ENCODE peak calls at places on chromosomes 4 and X, in four cellular contexts. One of them, this sample, is unnamed.
A peak's percentile ranks its signal among the peaks of the same experiment; 100 is the strongest.

GRCh38 chrX:151773434-151773833 is 38.9 kb downstream of the CNGA2 start:
- DNase-seq in GM23338: peak; percentile 3
- DNase-seq in hepatocyte: no peak
- DNase-seq in CD8-positive, alpha-beta T cell: no peak
- DNase-seq in this sample: no peak

GRCh38 chr4:162837241-162837640 is 329.4 kb downstream of the NAF1 start:
- DNase-seq in GM23338: no peak
- DNase-seq in hepatocyte: no peak
- DNase-seq in CD8-positive, alpha-beta T cell: no peak
- DNase-seq in this sample: no peak

GRCh38 chrX:31807165-31807564 is 735.3 kb upstream of the FTHL17 start:
- DNase-seq in GM23338: no peak
- DNase-seq in hepatocyte: no peak
- DNase-seq in CD8-positive, alpha-beta T cell: no peak
- DNase-seq in this sample: no peak

GRCh38 chrX:47621851-47622250 is 2.2 kb upstream of the SYN1 start:
- DNase-seq in GM23338: no peak
- DNase-seq in hepatocyte: no peak
- DNase-seq in CD8-positive, alpha-beta T cell: no peak
- DNase-seq in this sample: no peak

GRCh38 chr4:54368861-54369260 is 139.8 kb downstream of the PDGFRA start:
- DNase-seq in GM23338: no peak
- DNase-seq in hepatocyte: no peak
- DNase-seq in CD8-positive, alpha-beta T cell: no peak
- DNase-seq in this sample: no peak

GRCh38 chrX:153723351-153724251 is 586 bp downstream of the BCAP31 start:
- DNase-seq in GM23338: peak; percentile 56
- DNase-seq in hepatocyte: peak; percentile 57
- DNase-seq in CD8-positive, alpha-beta T cell: peak; percentile 54
- DNase-seq in this sample: peak; percentile 70

GRCh38 chrX:86039625-86040568 is 7.5 kb downstream of the CHM start:
- DNase-seq in GM23338: no peak
- DNase-seq in hepatocyte: peak; percentile 12
- DNase-seq in CD8-positive, alpha-beta T cell: no peak
- DNase-seq in this sample: peak; percentile 61

GRCh38 chrX:56343664-56344063 is 111.5 kb downstream of the KLF8 start:
- DNase-seq in GM23338: no peak
- DNase-seq in hepatocyte: no peak
- DNase-seq in CD8-positive, alpha-beta T cell: no peak
- DNase-seq in this sample: no peak

GRCh38 chr4:98568896-98569663 is 89.3 kb downstream of the TSPAN5 start:
- DNase-seq in GM23338: no peak
- DNase-seq in hepatocyte: no peak
- DNase-seq in CD8-positive, alpha-beta T cell: no peak
- DNase-seq in this sample: no peak

GRCh38 chrX:119503484-119503861 is 35.2 kb downstream of the SLC25A5 start:
- DNase-seq in GM23338: no peak
- DNase-seq in hepatocyte: peak; percentile 33
- DNase-seq in CD8-positive, alpha-beta T cell: no peak
- DNase-seq in this sample: no peak

GRCh38 chr4:99024481-99025275 is 29.2 kb downstream of the METAP1 start:
- DNase-seq in GM23338: no peak
- DNase-seq in hepatocyte: no peak
- DNase-seq in CD8-positive, alpha-beta T cell: no peak
- DNase-seq in this sample: peak; percentile 4

GRCh38 chr4:114601304-114602052 is 2.9 kb downstream of the UGT8 start:
- DNase-seq in GM23338: no peak
- DNase-seq in hepatocyte: no peak
- DNase-seq in CD8-positive, alpha-beta T cell: no peak
- DNase-seq in this sample: no peak

GRCh38 chrX:64205735-64206491 is 405 bp upstream of the AMER1 start:
- DNase-seq in GM23338: peak; percentile 87
- DNase-seq in hepatocyte: peak; percentile 92
- DNase-seq in CD8-positive, alpha-beta T cell: peak; percentile 85
- DNase-seq in this sample: peak; percentile 90

GRCh38 chr4:151133311-151133710 is 33.9 kb downstream of the RPS3A start:
- DNase-seq in GM23338: no peak
- DNase-seq in hepatocyte: no peak
- DNase-seq in CD8-positive, alpha-beta T cell: no peak
- DNase-seq in this sample: no peak

GRCh38 chr4:16082424-16083216 is 1.2 kb downstream of the PROM1 start:
- DNase-seq in GM23338: peak; percentile 98
- DNase-seq in hepatocyte: peak; percentile 73
- DNase-seq in CD8-positive, alpha-beta T cell: no peak
- DNase-seq in this sample: peak; percentile 95

GRCh38 chrX:148457279-148457678 is 43.1 kb upstream of the AFF2 start:
- DNase-seq in GM23338: no peak
- DNase-seq in hepatocyte: no peak
- DNase-seq in CD8-positive, alpha-beta T cell: no peak
- DNase-seq in this sample: no peak

GRCh38 chr4:118335316-118335715 is 17.5 kb downstream of the PRSS12 start:
- DNase-seq in GM23338: no peak
- DNase-seq in hepatocyte: no peak
- DNase-seq in CD8-positive, alpha-beta T cell: no peak
- DNase-seq in this sample: no peak

GRCh38 chrX:48507246-48507645 is 1.5 kb upstream of the PORCN start:
- DNase-seq in GM23338: no peak
- DNase-seq in hepatocyte: no peak
- DNase-seq in CD8-positive, alpha-beta T cell: no peak
- DNase-seq in this sample: peak; percentile 36

GRCh38 chr4:128153795-128154194 is 92.7 kb downstream of the LARP1B start:
- DNase-seq in GM23338: no peak
- DNase-seq in hepatocyte: no peak
- DNase-seq in CD8-positive, alpha-beta T cell: no peak
- DNase-seq in this sample: no peak

GRCh38 chr4:8618961-8619720 is 26.6 kb downstream of the CPZ start:
- DNase-seq in GM23338: no peak
- DNase-seq in hepatocyte: no peak
- DNase-seq in CD8-positive, alpha-beta T cell: no peak
- DNase-seq in this sample: no peak

GRCh38 chr4:120198411-120198810 is 131.8 kb upstream of the MAD2L1 start:
- DNase-seq in GM23338: no peak
- DNase-seq in hepatocyte: no peak
- DNase-seq in CD8-positive, alpha-beta T cell: no peak
- DNase-seq in this sample: no peak

GRCh38 chr4:39486221-39486804 is 27.5 kb downstream of the LIAS start:
- DNase-seq in GM23338: no peak
- DNase-seq in hepatocyte: no peak
- DNase-seq in CD8-positive, alpha-beta T cell: no peak
- DNase-seq in this sample: no peak

GRCh38 chr4:105944535-105944934 is 49.3 kb downstream of the NPNT start:
- DNase-seq in GM23338: no peak
- DNase-seq in hepatocyte: no peak
- DNase-seq in CD8-positive, alpha-beta T cell: no peak
- DNase-seq in this sample: no peak

GRCh38 chr4:184400375-184400870 is 73.9 kb downstream of the IRF2 start:
- DNase-seq in GM23338: no peak
- DNase-seq in hepatocyte: no peak
- DNase-seq in CD8-positive, alpha-beta T cell: no peak
- DNase-seq in this sample: no peak

GRCh38 chr4:123603165-123603564 is 206.6 kb downstream of the SPRY1 start:
- DNase-seq in GM23338: no peak
- DNase-seq in hepatocyte: peak; percentile 40
- DNase-seq in CD8-positive, alpha-beta T cell: peak; percentile 19
- DNase-seq in this sample: no peak

GRCh38 chrX:153867139-153867538 is 18.8 kb downstream of the L1CAM start:
- DNase-seq in GM23338: no peak
- DNase-seq in hepatocyte: no peak
- DNase-seq in CD8-positive, alpha-beta T cell: no peak
- DNase-seq in this sample: no peak

GRCh38 chr4:82614868-82615449 is 53.2 kb upstream of the TMEM150C start:
- DNase-seq in GM23338: no peak
- DNase-seq in hepatocyte: no peak
- DNase-seq in CD8-positive, alpha-beta T cell: no peak
- DNase-seq in this sample: no peak

GRCh38 chr4:13912966-13913365 is 285.4 kb upstream of the BOD1L1 start:
- DNase-seq in GM23338: no peak
- DNase-seq in hepatocyte: no peak
- DNase-seq in CD8-positive, alpha-beta T cell: no peak
- DNase-seq in this sample: no peak

GRCh38 chr4:168945291-168945690 is 64.8 kb downstream of the CBR4 start:
- DNase-seq in GM23338: no peak
- DNase-seq in hepatocyte: no peak
- DNase-seq in CD8-positive, alpha-beta T cell: no peak
- DNase-seq in this sample: peak; percentile 72

GRCh38 chrX:45803383-45803921 is 602.8 kb upstream of the DIPK2B start:
- DNase-seq in GM23338: no peak
- DNase-seq in hepatocyte: no peak
- DNase-seq in CD8-positive, alpha-beta T cell: no peak
- DNase-seq in this sample: no peak

GRCh38 chr4:17562157-17562556 is 14.8 kb upstream of the LAP3 start:
- DNase-seq in GM23338: peak; percentile 28
- DNase-seq in hepatocyte: no peak
- DNase-seq in CD8-positive, alpha-beta T cell: no peak
- DNase-seq in this sample: peak; percentile 36

GRCh38 chr4:142379277-142380051 is 466.6 kb downstream of the INPP4B start:
- DNase-seq in GM23338: no peak
- DNase-seq in hepatocyte: peak; percentile 14
- DNase-seq in CD8-positive, alpha-beta T cell: no peak
- DNase-seq in this sample: no peak

GRCh38 chr4:140715121-140715520 is 41.1 kb downstream of the TBC1D9 start:
- DNase-seq in GM23338: peak; percentile 21
- DNase-seq in hepatocyte: no peak
- DNase-seq in CD8-positive, alpha-beta T cell: no peak
- DNase-seq in this sample: no peak

GRCh38 chr4:4443821-4444220 is 56.9 kb downstream of the NSG1 start:
- DNase-seq in GM23338: peak; percentile 46
- DNase-seq in hepatocyte: peak; percentile 34
- DNase-seq in CD8-positive, alpha-beta T cell: no peak
- DNase-seq in this sample: no peak

GRCh38 chrX:13669246-13669689 is 16.3 kb downstream of the TCEANC start:
- DNase-seq in GM23338: no peak
- DNase-seq in hepatocyte: peak; percentile 87
- DNase-seq in CD8-positive, alpha-beta T cell: peak; percentile 34
- DNase-seq in this sample: no peak

GRCh38 chr4:113636877-113637276 is 124.7 kb downstream of the CAMK2D start:
- DNase-seq in GM23338: no peak
- DNase-seq in hepatocyte: no peak
- DNase-seq in CD8-positive, alpha-beta T cell: peak; percentile 9
- DNase-seq in this sample: no peak